ENCODE peak calls at places on chromosomes 1 and 21, in eight cellular contexts. One of them, this sample, is unnamed. For H3K27me3 and H3K4me1, the result is how much of the 10 kb centered on the place peaks cover.

GRCh38 chr1:176643536-176643935 is 180.6 kb downstream of the PAPPA2 start:
- DNase-seq in neural progenitor cell: no peak
- DNase-seq in pancreas: no peak
- DNase-seq in tibial nerve: no peak
- DNase-seq in upper lobe of left lung: no peak
- DNase-seq in trophoblast cell: peak
- DNase-seq in MM.1S: no peak
- DNase-seq in colonic mucosa: no peak
- DNase-seq in this sample: no peak

GRCh38 chr1:228988655-228989054 is 253.4 kb downstream of the RHOU start:
- DNase-seq in MM.1S: no peak
- DNase-seq in tibial nerve: no peak
- DNase-seq in upper lobe of left lung: peak
- DNase-seq in pancreas: no peak
- DNase-seq in neural progenitor cell: no peak
- DNase-seq in trophoblast cell: peak
- DNase-seq in colonic mucosa: no peak
- DNase-seq in this sample: no peak

GRCh38 chr1:117759535-117759934 is 153.7 kb downstream of the TENT5C start:
- DNase-seq in neural progenitor cell: no peak
- DNase-seq in tibial nerve: no peak
- DNase-seq in pancreas: no peak
- DNase-seq in upper lobe of left lung: no peak
- DNase-seq in trophoblast cell: no peak
- DNase-seq in colonic mucosa: no peak
- DNase-seq in MM.1S: peak
- DNase-seq in this sample: no peak

GRCh38 chr1:77143529-77144121 is 75.6 kb downstream of the PIGK start:
- DNase-seq in trophoblast cell: peak
- DNase-seq in upper lobe of left lung: no peak
- DNase-seq in MM.1S: no peak
- DNase-seq in pancreas: no peak
- DNase-seq in neural progenitor cell: no peak
- DNase-seq in colonic mucosa: no peak
- DNase-seq in tibial nerve: no peak
- DNase-seq in this sample: peak

GRCh38 chr1:41673806-41674205 is 189.3 kb upstream of the EDN2 start:
- DNase-seq in pancreas: no peak
- DNase-seq in MM.1S: peak
- DNase-seq in colonic mucosa: no peak
- DNase-seq in neural progenitor cell: no peak
- DNase-seq in trophoblast cell: no peak
- DNase-seq in upper lobe of left lung: no peak
- DNase-seq in tibial nerve: no peak
- DNase-seq in this sample: peak

GRCh38 chr1:151537112-151537511 is 3.0 kb upstream of the TUFT1 start:
- DNase-seq in upper lobe of left lung: no peak
- DNase-seq in MM.1S: no peak
- DNase-seq in pancreas: no peak
- DNase-seq in trophoblast cell: peak
- DNase-seq in tibial nerve: no peak
- DNase-seq in colonic mucosa: no peak
- DNase-seq in neural progenitor cell: no peak
- DNase-seq in this sample: no peak

GRCh38 chr1:42463906-42464305 is 820 bp downstream of the CCDC30 start:
- DNase-seq in upper lobe of left lung: no peak
- DNase-seq in MM.1S: no peak
- DNase-seq in tibial nerve: no peak
- DNase-seq in colonic mucosa: no peak
- DNase-seq in pancreas: no peak
- DNase-seq in trophoblast cell: peak
- DNase-seq in neural progenitor cell: no peak
- DNase-seq in this sample: no peak

GRCh38 chr1:54965624-54966340 is 14.6 kb upstream of the TMEM61 start:
- DNase-seq in MM.1S: peak
- DNase-seq in tibial nerve: peak
- DNase-seq in colonic mucosa: peak
- DNase-seq in pancreas: no peak
- DNase-seq in neural progenitor cell: no peak
- DNase-seq in upper lobe of left lung: peak
- DNase-seq in trophoblast cell: peak
- DNase-seq in this sample: no peak

GRCh38 chr1:160675641-160676410 is 29.0 kb upstream of the SLAMF1 start:
- DNase-seq in neural progenitor cell: peak
- DNase-seq in pancreas: peak
- DNase-seq in MM.1S: peak
- DNase-seq in tibial nerve: peak
- DNase-seq in colonic mucosa: peak
- DNase-seq in trophoblast cell: peak
- DNase-seq in upper lobe of left lung: peak
- DNase-seq in this sample: peak

GRCh38 chr1:227888404-227889046 is 59.2 kb downstream of the WNT9A start:
- DNase-seq in upper lobe of left lung: no peak
- DNase-seq in neural progenitor cell: no peak
- DNase-seq in tibial nerve: no peak
- DNase-seq in colonic mucosa: peak
- DNase-seq in trophoblast cell: no peak
- DNase-seq in pancreas: no peak
- DNase-seq in MM.1S: no peak
- DNase-seq in this sample: no peak

GRCh38 chr1:212976586-212976985 is 26.2 kb downstream of the VASH2 start:
- DNase-seq in MM.1S: no peak
- DNase-seq in tibial nerve: no peak
- DNase-seq in neural progenitor cell: no peak
- DNase-seq in colonic mucosa: no peak
- DNase-seq in upper lobe of left lung: no peak
- DNase-seq in pancreas: no peak
- DNase-seq in trophoblast cell: no peak
- DNase-seq in this sample: no peak

GRCh38 chr21:29431680-29432079 is 133.0 kb downstream of the BACH1 start:
- DNase-seq in upper lobe of left lung: no peak
- DNase-seq in MM.1S: no peak
- DNase-seq in pancreas: no peak
- DNase-seq in trophoblast cell: no peak
- DNase-seq in neural progenitor cell: no peak
- DNase-seq in colonic mucosa: no peak
- DNase-seq in tibial nerve: no peak
- DNase-seq in this sample: no peak

GRCh38 chr1:115670476-115671175 is 28.9 kb downstream of the VANGL1 start:
- DNase-seq in colonic mucosa: peak
- DNase-seq in trophoblast cell: no peak
- DNase-seq in pancreas: peak
- DNase-seq in upper lobe of left lung: no peak
- DNase-seq in neural progenitor cell: no peak
- DNase-seq in tibial nerve: no peak
- DNase-seq in MM.1S: no peak
- DNase-seq in this sample: no peak

GRCh38 chr1:25796807-25797458 is 3.1 kb upstream of the SELENON start:
- DNase-seq in tibial nerve: peak
- DNase-seq in MM.1S: peak
- DNase-seq in pancreas: peak
- DNase-seq in neural progenitor cell: peak
- DNase-seq in colonic mucosa: peak
- DNase-seq in trophoblast cell: peak
- DNase-seq in upper lobe of left lung: peak
- DNase-seq in this sample: peak

GRCh38 chr1:229019647-229020281 is 251.1 kb upstream of the RAB4A start:
- DNase-seq in neural progenitor cell: no peak
- DNase-seq in tibial nerve: no peak
- DNase-seq in colonic mucosa: no peak
- DNase-seq in upper lobe of left lung: peak
- DNase-seq in pancreas: no peak
- DNase-seq in MM.1S: no peak
- DNase-seq in trophoblast cell: no peak
- DNase-seq in this sample: no peak

GRCh38 chr1:82932727-82933126 is 1066.2 kb downstream of the TTLL7 start:
- DNase-seq in colonic mucosa: no peak
- DNase-seq in upper lobe of left lung: no peak
- DNase-seq in MM.1S: no peak
- DNase-seq in trophoblast cell: no peak
- DNase-seq in neural progenitor cell: no peak
- DNase-seq in pancreas: no peak
- DNase-seq in tibial nerve: no peak
- DNase-seq in this sample: no peak

DNA sequence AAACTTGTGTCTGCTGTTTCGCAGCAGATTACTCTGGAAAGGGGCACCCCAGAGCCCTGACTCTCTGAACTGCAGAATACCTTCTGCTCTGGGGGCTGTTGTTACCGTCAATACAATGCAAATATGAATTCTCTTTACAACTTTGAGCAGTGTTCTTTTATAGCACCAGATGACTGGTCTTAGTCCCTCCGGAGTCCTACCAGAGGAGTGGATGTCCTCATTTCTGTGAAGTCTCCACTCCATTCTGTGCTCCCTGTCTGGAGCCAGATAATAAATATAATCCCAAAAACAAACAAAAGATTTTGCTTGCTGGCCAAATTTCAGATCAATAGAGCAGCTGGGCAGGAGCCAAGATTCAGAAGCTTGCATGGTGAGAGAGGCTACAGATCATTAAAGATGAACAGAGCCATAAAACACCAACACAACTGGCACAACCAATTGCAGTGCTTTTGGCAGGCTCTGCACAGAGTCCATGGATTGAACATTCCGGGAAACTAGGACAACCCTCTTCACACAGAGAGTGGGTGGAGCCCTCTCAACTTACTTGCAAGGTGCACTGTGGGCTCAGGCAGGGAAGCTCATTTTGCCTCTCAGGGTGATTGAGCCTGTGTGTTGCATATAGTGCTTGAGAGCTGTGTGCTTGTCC is 231.5 kb upstream of the SNX7 start:
- DNase-seq in tibial nerve: no peak
- DNase-seq in upper lobe of left lung: peak
- DNase-seq in MM.1S: no peak
- DNase-seq in trophoblast cell: no peak
- DNase-seq in colonic mucosa: no peak
- DNase-seq in neural progenitor cell: peak
- DNase-seq in pancreas: peak
- DNase-seq in this sample: no peak
- H3K27me3 ChIP-seq in tibial nerve: under half
- H3K27me3 ChIP-seq in upper lobe of left lung: under half
- H3K27me3 ChIP-seq in MM.1S: under half
- H3K27me3 ChIP-seq in trophoblast cell: under half
- H3K27me3 ChIP-seq in colonic mucosa: under half
- H3K27me3 ChIP-seq in neural progenitor cell: under half
- H3K27me3 ChIP-seq in pancreas: under half
- H3K27me3 ChIP-seq in this sample: under half

DNA sequence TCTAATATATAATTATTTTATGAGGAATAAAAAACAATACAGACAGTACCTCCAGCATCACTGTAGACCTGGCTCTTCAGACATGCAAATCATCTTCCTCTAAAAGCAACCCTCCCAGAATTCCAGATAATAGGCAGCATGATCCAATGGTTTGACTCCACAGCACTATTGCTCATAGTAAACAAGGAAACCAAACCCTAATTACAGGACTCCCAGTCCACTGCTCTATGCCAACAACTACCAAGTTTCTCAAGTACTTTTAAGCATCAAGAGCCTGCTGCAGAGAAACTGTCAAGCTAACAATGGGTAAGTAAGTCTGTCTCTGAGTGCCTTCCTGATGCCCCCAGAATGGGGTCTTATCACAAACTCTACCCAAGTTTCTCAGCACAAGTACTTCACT is 57.2 kb downstream of the EYA3 start:
- DNase-seq in pancreas: no peak
- DNase-seq in trophoblast cell: no peak
- DNase-seq in neural progenitor cell: no peak
- DNase-seq in MM.1S: no peak
- DNase-seq in tibial nerve: no peak
- DNase-seq in upper lobe of left lung: no peak
- DNase-seq in colonic mucosa: no peak
- DNase-seq in this sample: no peak
- H3K27ac ChIP-seq in pancreas: no peak
- H3K27ac ChIP-seq in trophoblast cell: no peak
- H3K27ac ChIP-seq in neural progenitor cell: no peak
- H3K27ac ChIP-seq in MM.1S: peak
- H3K27ac ChIP-seq in tibial nerve: no peak
- H3K27ac ChIP-seq in upper lobe of left lung: peak
- H3K27ac ChIP-seq in colonic mucosa: no peak
- H3K27ac ChIP-seq in this sample: no peak

DNA sequence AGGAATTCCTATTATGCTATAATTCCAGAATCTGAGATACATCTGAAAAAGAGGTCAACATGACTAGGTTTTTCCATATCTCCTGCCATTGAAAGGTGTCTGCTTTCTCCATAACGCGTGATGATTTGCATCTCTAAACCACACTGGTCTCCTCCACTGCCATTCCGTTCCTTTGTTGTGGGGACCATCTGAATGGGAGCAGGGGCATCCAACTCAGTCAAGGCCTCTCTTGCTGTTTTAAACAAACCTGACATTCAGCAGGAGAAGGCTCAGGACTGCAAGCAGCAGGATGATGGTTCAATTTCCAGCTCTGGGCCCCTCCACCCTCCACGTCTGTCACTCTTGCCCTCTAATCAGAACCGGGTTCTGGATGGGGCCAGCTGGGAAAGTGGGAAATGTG is 45.1 kb downstream of the PLPP3 start:
- DNase-seq in tibial nerve: no peak
- DNase-seq in pancreas: no peak
- DNase-seq in upper lobe of left lung: no peak
- DNase-seq in MM.1S: no peak
- DNase-seq in trophoblast cell: no peak
- DNase-seq in neural progenitor cell: no peak
- DNase-seq in colonic mucosa: no peak
- DNase-seq in this sample: no peak
- H3K4me1 ChIP-seq in tibial nerve: half or more
- H3K4me1 ChIP-seq in pancreas: under half
- H3K4me1 ChIP-seq in upper lobe of left lung: under half
- H3K4me1 ChIP-seq in MM.1S: under half
- H3K4me1 ChIP-seq in trophoblast cell: under half
- H3K4me1 ChIP-seq in neural progenitor cell: under half
- H3K4me1 ChIP-seq in colonic mucosa: under half
- H3K4me1 ChIP-seq in this sample: under half

GRCh38 chr1:218357893-218358232 is 12.7 kb downstream of the TGFB2 start:
- DNase-seq in tibial nerve: no peak
- DNase-seq in upper lobe of left lung: no peak
- DNase-seq in MM.1S: no peak
- DNase-seq in colonic mucosa: no peak
- DNase-seq in pancreas: no peak
- DNase-seq in neural progenitor cell: no peak
- DNase-seq in trophoblast cell: no peak
- DNase-seq in this sample: no peak

GRCh38 chr1:218362418-218363076 is 17.4 kb downstream of the TGFB2 start:
- DNase-seq in trophoblast cell: no peak
- DNase-seq in neural progenitor cell: no peak
- DNase-seq in upper lobe of left lung: no peak
- DNase-seq in colonic mucosa: no peak
- DNase-seq in MM.1S: no peak
- DNase-seq in pancreas: no peak
- DNase-seq in tibial nerve: no peak
- DNase-seq in this sample: no peak

GRCh38 chr1:218364028-218364710 is 19.0 kb downstream of the TGFB2 start:
- DNase-seq in colonic mucosa: no peak
- DNase-seq in pancreas: no peak
- DNase-seq in neural progenitor cell: no peak
- DNase-seq in trophoblast cell: no peak
- DNase-seq in upper lobe of left lung: peak
- DNase-seq in tibial nerve: no peak
- DNase-seq in MM.1S: no peak
- DNase-seq in this sample: no peak

GRCh38 chr1:218363141-218363540 is 18.0 kb downstream of the TGFB2 start:
- DNase-seq in trophoblast cell: no peak
- DNase-seq in tibial nerve: no peak
- DNase-seq in MM.1S: no peak
- DNase-seq in upper lobe of left lung: no peak
- DNase-seq in pancreas: no peak
- DNase-seq in neural progenitor cell: no peak
- DNase-seq in colonic mucosa: no peak
- DNase-seq in this sample: no peak

GRCh38 chr1:218361298-218362065 is 16.3 kb downstream of the TGFB2 start:
- DNase-seq in trophoblast cell: no peak
- DNase-seq in upper lobe of left lung: no peak
- DNase-seq in colonic mucosa: no peak
- DNase-seq in MM.1S: peak
- DNase-seq in pancreas: no peak
- DNase-seq in tibial nerve: no peak
- DNase-seq in neural progenitor cell: peak
- DNase-seq in this sample: no peak
- H3K27me3 ChIP-seq in trophoblast cell: under half
- H3K27me3 ChIP-seq in upper lobe of left lung: under half
- H3K27me3 ChIP-seq in colonic mucosa: under half
- H3K27me3 ChIP-seq in MM.1S: under half
- H3K27me3 ChIP-seq in pancreas: under half
- H3K27me3 ChIP-seq in tibial nerve: under half
- H3K27me3 ChIP-seq in neural progenitor cell: under half
- H3K27me3 ChIP-seq in this sample: under half